ENCODE peak calls at places on chromosomes 6 and 20, in five cellular contexts. Q, B, F, U and E are unnamed samples. For H3K4me1, the result is how much of the 10 kb centered on the place peaks cover.

GRCh38 chr6:2979819-2980464 is 8.6 kb upstream of the SERPINB6 start:
- DNase-seq in Q (peak), B (no peak), F (no peak), U (no peak), E (no peak)

GRCh38 chr6:10140121-10140520 is 274.8 kb downstream of the TFAP2A start:
- DNase-seq in Q (no peak), B (no peak), F (no peak), U (no peak), E (no peak)

GRCh38 chr6:93163146-93163545 is 256.2 kb downstream of the EPHA7 start:
- DNase-seq in Q (no peak), B (no peak), F (no peak), U (no peak), E (no peak)

GRCh38 chr6:118574051-118574865 is 26.2 kb downstream of the PLN start:
- DNase-seq in Q (no peak), B (no peak), F (peak), U (no peak), E (no peak)

GRCh38 chr6:16473184-16473907 is 235.0 kb downstream of the GMPR start:
- DNase-seq in Q (no peak), B (no peak), F (no peak), U (no peak), E (no peak)

GRCh38 chr20:8457978-8458377 is 325.9 kb downstream of the PLCB1 start:
- DNase-seq in Q (no peak), B (no peak), F (no peak), U (no peak), E (no peak)

GRCh38 chr6:108294787-108295625 is at the start of gene AFG1L:
- DNase-seq in Q (peak), B (peak), F (peak), U (peak), E (peak)

GRCh38 chr20:50341880-50342637 is 151.4 kb downstream of the CEBPB start:
- DNase-seq in Q (no peak), B (no peak), F (no peak), U (no peak), E (no peak)

GRCh38 chr6:10535198-10535597 is 14.0 kb downstream of the GCNT2 start:
- DNase-seq in Q (no peak), B (no peak), F (no peak), U (no peak), E (no peak)

GRCh38 chr6:71205336-71205956 is 83.2 kb upstream of the OGFRL1 start:
- DNase-seq in Q (no peak), B (no peak), F (no peak), U (no peak), E (no peak)

GRCh38 chr6:127186889-127187288 is 68.4 kb downstream of the RSPO3 start:
- DNase-seq in Q (no peak), B (peak), F (no peak), U (no peak), E (peak)

GRCh38 chr6:15642276-15642675 is 20.6 kb downstream of the DTNBP1 start:
- DNase-seq in Q (no peak), B (no peak), F (no peak), U (no peak), E (no peak)

GRCh38 chr6:25570608-25571007 is 81.4 kb upstream of the SCGN start:
- DNase-seq in Q (no peak), B (no peak), F (peak), U (no peak), E (no peak)

GRCh38 chr6:12748411-12748810 is 31.8 kb downstream of the PHACTR1 start:
- DNase-seq in Q (no peak), B (no peak), F (no peak), U (no peak), E (no peak)

GRCh38 chr6:29813066-29813465 is 14.6 kb upstream of the HLA-G start:
- DNase-seq in Q (no peak), B (no peak), F (no peak), U (no peak), E (no peak)

GRCh38 chr20:16528078-16528477 is 45.2 kb downstream of the KIF16B start:
- DNase-seq in Q (peak), B (peak), F (no peak), U (no peak), E (no peak)

GRCh38 chr6:56753801-56754200 is 111.1 kb upstream of the DST start:
- DNase-seq in Q (no peak), B (no peak), F (no peak), U (no peak), E (no peak)

GRCh38 chr6:153787341-153787606 is 251.8 kb upstream of the OPRM1 start:
- DNase-seq in Q (no peak), B (no peak), F (no peak), U (no peak), E (no peak)

GRCh38 chr6:36351152-36351571 is 14.5 kb upstream of the BNIP5 start:
- DNase-seq in Q (no peak), B (no peak), F (no peak), U (no peak), E (peak)

GRCh38 chr20:36856691-36857635 is 19.0 kb upstream of the TLDC2 start:
- DNase-seq in Q (no peak), B (no peak), F (peak), U (no peak), E (no peak)

GRCh38 chr6:168713839-168714238 is 272.9 kb downstream of the SMOC2 start:
- DNase-seq in Q (peak), B (peak), F (no peak), U (no peak), E (no peak)

GRCh38 chr6:156651438-156651837 is 125.7 kb upstream of the ARID1B start:
- DNase-seq in Q (no peak), B (no peak), F (no peak), U (no peak), E (no peak)

GRCh38 chr20:64055893-64056638 is 6.6 kb upstream of the SOX18 start:
- DNase-seq in Q (no peak), B (no peak), F (peak), U (no peak), E (no peak)

GRCh38 chr20:24146231-24146634 is 157.7 kb upstream of the GGTLC1 start:
- DNase-seq in Q (peak), B (no peak), F (no peak), U (no peak), E (no peak)

GRCh38 chr6:87366428-87366827 is 21.8 kb downstream of the C6orf163 start:
- DNase-seq in Q (no peak), B (no peak), F (no peak), U (no peak), E (no peak)

GRCh38 chr20:57667924-57668782 is 41.7 kb downstream of the PMEPA1 start:
- DNase-seq in Q (no peak), B (no peak), F (no peak), U (no peak), E (peak)

GRCh38 chr6:20661721-20662120 is 127.5 kb downstream of the CDKAL1 start:
- DNase-seq in Q (no peak), B (no peak), F (peak), U (no peak), E (no peak)

GRCh38 chr20:45370571-45371204 is 7.4 kb downstream of the TP53TG5 start:
- DNase-seq in Q (no peak), B (no peak), F (no peak), U (no peak), E (no peak)

GRCh38 chr6:143164565-143165105 is 103.9 kb downstream of the AIG1 start:
- DNase-seq in Q (no peak), B (no peak), F (peak), U (no peak), E (no peak)

GRCh38 chr6:159616456-159616855 is 76.6 kb downstream of the SOD2 start:
- DNase-seq in Q (no peak), B (no peak), F (no peak), U (no peak), E (no peak)

GRCh38 chr20:4544765-4545164 is 176.9 kb upstream of the PRND start:
- DNase-seq in Q (no peak), B (no peak), F (no peak), U (no peak), E (no peak)

GRCh38 chr20:23607497-23608245 is 2.0 kb upstream of the CST9 start:
- DNase-seq in Q (no peak), B (no peak), F (no peak), U (no peak), E (no peak)

GRCh38 chr20:31908424-31908823 is 38.0 kb downstream of the TTLL9 start:
- DNase-seq in Q (no peak), B (no peak), F (no peak), U (no peak), E (peak)

GRCh38 chr6:125363010-125363359 is 61.2 kb upstream of the HDDC2 start:
- DNase-seq in Q (peak), B (no peak), F (peak), U (no peak), E (no peak)

GRCh38 chr6:133317704-133318103 is 76.5 kb downstream of the EYA4 start:
- DNase-seq in Q (no peak), B (no peak), F (no peak), U (no peak), E (no peak)
- H3K27ac ChIP-seq in Q (no peak), B (no peak), F (no peak), U (no peak), E (no peak)

GRCh38 chr6:113556775-113557174 is 300.4 kb upstream of the MARCKS start:
- DNase-seq in Q (no peak), B (no peak), F (no peak), U (no peak), E (no peak)

GRCh38 chr6:113560376-113560775 is 296.8 kb upstream of the MARCKS start:
- DNase-seq in Q (peak), B (no peak), F (peak), U (no peak), E (no peak)

GRCh38 chr6:113562248-113562647 is 294.9 kb upstream of the MARCKS start:
- DNase-seq in Q (peak), B (no peak), F (no peak), U (no peak), E (no peak)

GRCh38 chr6:113560908-113561307 is 296.2 kb upstream of the MARCKS start:
- DNase-seq in Q (peak), B (no peak), F (peak), U (no peak), E (no peak)

DNA sequence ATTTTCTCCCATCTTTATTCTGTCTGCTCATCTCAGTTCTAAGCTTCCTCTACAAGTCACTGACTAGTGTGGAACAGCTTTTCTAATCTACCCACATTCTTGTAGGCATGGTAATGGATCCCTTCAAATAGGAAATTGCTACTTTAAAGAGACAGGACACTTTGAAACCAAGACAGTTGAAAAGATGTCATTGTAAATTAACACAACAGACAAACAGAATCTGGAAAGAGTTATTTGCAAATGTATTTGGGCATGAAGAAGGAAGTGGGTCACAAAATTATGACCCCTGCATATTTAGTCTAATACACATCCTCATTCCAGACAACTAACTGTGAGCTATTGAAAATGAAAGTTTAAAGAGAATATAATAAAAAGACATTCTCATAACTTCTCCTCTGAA is 298.2 kb upstream of the MARCKS start:
- DNase-seq in Q (peak), B (no peak), F (peak), U (no peak), E (no peak)
- H3K4me3 ChIP-seq in Q (peak), B (no peak), F (no peak), U (no peak), E (no peak)

GRCh38 chr20:41249371-41249770 is 68.2 kb downstream of the ZHX3 start:
- DNase-seq in Q (peak), B (no peak), F (peak), U (no peak), E (no peak)
- H3K4me1 ChIP-seq in Q (under half), B (under half), F (half or more), U (under half), E (under half)

DNA sequence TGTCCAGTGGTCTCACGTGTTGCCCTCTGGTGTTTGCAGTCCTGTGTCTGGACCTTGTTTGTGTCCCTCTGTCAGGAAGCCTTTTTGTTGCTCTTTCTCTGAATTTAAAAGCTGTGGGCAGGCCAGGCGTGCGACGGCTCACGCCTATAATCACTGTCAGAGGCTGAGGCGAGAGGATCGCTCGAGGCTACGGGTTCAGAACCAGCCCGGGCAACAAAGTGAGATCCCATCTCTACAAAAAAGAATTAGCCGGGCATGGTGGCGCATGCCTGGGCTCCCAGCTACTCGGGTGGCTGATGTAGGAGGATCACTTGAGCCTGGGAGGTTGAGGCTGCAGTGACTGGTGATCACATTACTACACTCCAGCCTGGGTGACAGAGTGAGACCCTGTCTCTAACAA is 28.5 kb downstream of the OSBPL2 start:
- DNase-seq in Q (no peak), B (no peak), F (no peak), U (no peak), E (no peak)
- H3K27ac ChIP-seq in Q (no peak), B (no peak), F (no peak), U (no peak), E (no peak)

DNA sequence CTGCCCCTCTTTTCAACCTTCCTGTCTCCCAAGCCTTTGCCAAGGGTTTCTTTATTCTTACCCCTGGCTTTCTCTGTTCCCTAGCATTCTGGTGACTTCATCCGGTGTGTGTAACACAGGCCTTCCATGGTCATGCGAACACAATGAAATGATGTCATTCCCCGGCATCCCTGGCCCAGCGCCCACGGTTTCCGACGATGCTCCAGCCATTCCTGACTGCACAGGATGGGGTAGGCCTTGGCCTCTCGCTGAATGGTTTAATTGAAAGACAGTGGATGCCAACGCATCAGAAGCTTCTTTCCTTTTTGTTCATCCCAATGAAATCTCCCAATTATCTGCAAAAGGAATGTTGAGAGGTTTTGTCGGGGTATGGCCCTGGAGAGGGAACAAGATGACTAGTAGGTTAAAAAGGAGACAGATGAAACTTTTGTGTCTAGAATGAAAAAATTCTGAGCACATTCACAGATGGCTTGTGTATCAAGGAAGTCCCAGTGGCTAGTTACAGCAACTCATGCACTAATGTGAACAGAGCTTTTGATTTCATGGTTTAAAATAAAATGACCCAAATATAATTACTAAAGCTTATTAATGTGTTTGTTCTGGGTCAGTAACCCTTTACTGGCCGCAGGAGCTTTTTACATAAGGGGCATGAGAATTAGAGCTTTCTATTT is 655.0 kb downstream of the QKI start:
- DNase-seq in Q (no peak), B (no peak), F (peak), U (no peak), E (no peak)
- H3K4me3 ChIP-seq in Q (no peak), B (no peak), F (no peak), U (no peak), E (no peak)

DNA sequence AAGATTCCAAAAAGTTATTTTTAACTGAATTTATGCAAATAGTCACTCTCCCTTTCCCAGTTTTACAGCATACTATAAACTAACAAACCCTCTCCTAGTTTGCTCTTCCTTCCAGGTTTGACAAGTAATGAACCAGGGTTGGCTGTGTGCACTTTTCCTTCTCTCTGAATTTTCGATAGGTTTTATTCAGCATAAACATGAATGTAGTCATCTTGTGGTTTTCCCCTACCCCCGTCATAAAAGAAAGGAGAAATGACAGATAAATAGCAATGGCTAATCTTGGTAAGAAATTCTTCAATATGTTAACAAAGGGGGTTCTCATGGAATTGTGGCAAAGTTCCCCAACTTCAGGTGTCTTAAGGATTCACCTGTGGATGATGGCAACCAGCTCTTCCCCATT is 26.3 kb downstream of the PRDM1 start:
- DNase-seq in Q (no peak), B (no peak), F (no peak), U (no peak), E (no peak)
- H3K4me1 ChIP-seq in Q (under half), B (under half), F (under half), U (half or more), E (under half)

GRCh38 chr6:166586424-166587156 is at the start of gene RAMACL:
- DNase-seq in Q (peak), B (no peak), F (no peak), U (peak), E (no peak)
- H3K27ac ChIP-seq in Q (no peak), B (no peak), F (no peak), U (no peak), E (no peak)

GRCh38 chr20:18926972-18927371 is 113.4 kb downstream of the SCP2D1 start:
- DNase-seq in Q (no peak), B (no peak), F (no peak), U (no peak), E (no peak)
- H3K4me3 ChIP-seq in Q (no peak), B (no peak), F (no peak), U (no peak), E (no peak)

DNA sequence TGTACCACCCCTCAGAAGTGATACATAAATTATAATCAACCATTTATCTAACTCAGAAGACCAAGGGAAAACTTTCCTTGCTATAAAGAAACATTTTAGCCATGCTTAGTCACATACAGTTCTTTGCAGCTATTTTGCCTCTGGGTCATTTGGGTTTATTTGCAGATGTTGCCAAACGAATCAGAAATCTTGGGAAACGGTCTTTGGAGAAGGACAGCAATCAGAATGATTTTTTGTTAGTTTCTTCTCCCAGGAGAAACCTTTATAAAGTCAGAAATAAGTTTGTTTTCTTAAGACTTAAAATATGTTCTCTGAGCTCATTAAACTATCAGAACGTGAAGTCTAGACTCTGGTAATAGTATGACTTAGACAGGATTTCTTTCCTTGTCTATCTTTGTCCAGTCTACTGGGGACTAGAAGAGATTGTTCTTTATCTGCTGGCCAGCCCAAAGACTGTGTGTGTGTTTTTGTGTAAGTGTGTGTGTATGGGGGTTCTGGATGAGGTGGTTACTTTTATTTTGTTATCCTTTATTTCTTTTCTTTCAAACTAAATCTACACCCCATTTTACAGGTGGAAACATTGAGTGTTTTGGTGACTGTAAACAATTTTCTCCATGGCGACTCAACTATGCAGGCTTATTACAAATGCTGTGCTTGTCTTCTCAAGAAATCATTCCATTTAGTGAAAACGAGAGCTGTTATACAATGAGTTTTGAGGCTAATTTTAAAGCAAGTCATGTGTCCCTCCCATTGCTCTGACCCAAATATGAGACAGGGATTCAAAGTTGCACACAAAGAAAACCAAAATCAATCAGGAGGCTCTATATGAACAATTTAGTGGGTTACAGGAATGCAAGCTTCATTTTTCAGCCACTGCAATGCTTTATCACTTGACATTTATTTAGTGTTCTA is 97.7 kb downstream of the ELOVL5 start:
- DNase-seq in Q (peak), B (no peak), F (no peak), U (no peak), E (no peak)
- H3K4me1 ChIP-seq in Q (under half), B (under half), F (under half), U (under half), E (under half)

DNA sequence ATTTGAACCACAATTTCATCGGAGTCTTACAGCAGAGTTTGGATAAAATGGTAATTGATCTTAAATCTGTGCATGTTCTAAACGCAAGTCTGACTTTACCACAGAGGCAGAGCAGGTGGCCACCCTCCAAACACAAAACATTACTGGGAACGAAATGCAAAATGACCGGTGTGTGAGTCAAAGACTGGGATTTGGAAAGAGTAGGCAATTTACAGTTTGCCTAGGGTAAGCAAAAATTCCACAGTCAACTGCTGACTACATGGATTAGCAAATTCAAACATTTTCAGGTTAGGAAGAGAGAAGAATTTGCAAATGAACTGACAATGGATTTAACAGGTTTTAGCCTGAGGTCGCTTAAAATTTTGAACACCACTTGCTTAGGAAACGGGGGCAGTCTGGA is 444.4 kb downstream of the HDGFL1 start:
- DNase-seq in Q (no peak), B (no peak), F (no peak), U (no peak), E (no peak)
- H3K27ac ChIP-seq in Q (no peak), B (no peak), F (no peak), U (no peak), E (no peak)